ENCODE peak calls at places on chromosomes 3 and 15, in ten cellular contexts. X is stimulated activated CD4-positive, alpha-beta T cell treated with anti-CD3 and anti-CD28 coated beads, TNF-alpha, amount 100 ng/mL, for 1 hour; O is ELR; I is stimulated activated naive CD8-positive, alpha-beta T cell treated with anti-CD3 and anti-CD28 coated beads, Interleukin-15, Interleukin-2, amounts not matched to agents 100 U/mL and 50 U/mL, for 24 hours; V is IMR-90; K is amniotic epithelial cell; L is lower lobe of right lung; N is NCI-H774; T is naive thymus-derived CD8-positive, alpha-beta T cell; Q is progenitor cell of endocrine pancreas. U is an unnamed sample.
A peak's percentile ranks its signal among the peaks of the same experiment; 100 is the strongest.

GRCh38 chr15:89971592-89971997 is 29.5 kb upstream of the ZNF710 start:
- DNase-seq in Q (peak; percentile 45), L (peak; percentile 73), X (peak; percentile 4), V (peak; percentile 52), T (no peak), O (peak; percentile 74), I (peak; percentile 54), N (peak; percentile 14), K (peak; percentile 46), U (peak; percentile 27)

GRCh38 chr3:147383617-147384016 is 22.7 kb downstream of the ZIC4 start:
- DNase-seq in O (peak; percentile 46), I (no peak), X (no peak), N (no peak), Q (no peak), V (no peak), T (no peak), L (no peak), K (no peak), U (no peak)

GRCh38 chr15:50390549-50391264 is 33.5 kb upstream of the USP8 start:
- DNase-seq in T (no peak), I (no peak), X (no peak), K (no peak), Q (no peak), V (no peak), L (no peak), N (no peak), O (no peak), U (no peak)

GRCh38 chr3:124762612-124763011 is 32.4 kb downstream of the UMPS start:
- DNase-seq in V (no peak), O (no peak), K (no peak), N (no peak), T (no peak), I (no peak), Q (no peak), L (no peak), X (no peak), U (no peak)

GRCh38 chr3:53974314-53974713 is 82.7 kb upstream of the SELENOK start:
- DNase-seq in X (no peak), K (no peak), T (no peak), O (no peak), Q (no peak), V (no peak), I (no peak), L (no peak), N (no peak), U (no peak)

GRCh38 chr3:113151475-113152031 is 59.8 kb upstream of the BOC start:
- DNase-seq in L (no peak), K (peak; percentile 28), I (no peak), O (no peak), X (no peak), T (no peak), N (peak; percentile 34), V (no peak), Q (no peak), U (peak; percentile 83)

GRCh38 chr3:183526838-183527420 is 28.6 kb downstream of the KLHL6 start:
- DNase-seq in K (no peak), T (no peak), X (no peak), L (no peak), Q (no peak), V (no peak), O (peak; percentile 27), N (no peak), I (no peak), U (no peak)

GRCh38 chr3:144516029-144516428 is 544.4 kb downstream of the DIPK2A start:
- DNase-seq in L (no peak), Q (no peak), O (no peak), K (peak; percentile 38), N (no peak), T (no peak), X (no peak), I (no peak), V (no peak), U (no peak)

GRCh38 chr15:100771745-100772144 is 107.9 kb upstream of the ALDH1A3 start:
- DNase-seq in V (no peak), K (no peak), O (no peak), I (no peak), X (no peak), N (no peak), Q (no peak), L (no peak), T (no peak), U (no peak)

GRCh38 chr3:169241928-169242751 is 421.4 kb downstream of the MECOM start:
- DNase-seq in Q (peak; percentile 14), O (peak; percentile 56), K (peak; percentile 87), X (no peak), I (no peak), L (peak; percentile 53), N (no peak), V (peak; percentile 59), T (no peak), U (peak; percentile 80)

GRCh38 chr15:98311566-98312188 is 336.7 kb upstream of the IGF1R start:
- DNase-seq in Q (peak; percentile 71), L (peak; percentile 70), X (peak; percentile 48), V (peak; percentile 66), K (peak; percentile 56), O (peak; percentile 67), I (peak; percentile 77), N (peak; percentile 27), T (peak; percentile 44), U (peak; percentile 71)

GRCh38 chr15:77015651-77016320 is 20.9 kb downstream of the PSTPIP1 start:
- DNase-seq in X (no peak), L (no peak), K (no peak), V (no peak), T (no peak), Q (no peak), O (no peak), I (no peak), N (no peak), U (no peak)

GRCh38 chr3:127750226-127751031 is 71.9 kb downstream of the MGLL start:
- DNase-seq in Q (no peak), K (peak; percentile 85), T (no peak), L (no peak), O (peak; percentile 91), V (peak; percentile 94), I (peak; percentile 26), X (no peak), N (no peak), U (peak; percentile 85)

GRCh38 chr3:50089603-50089945 is 855 bp downstream of the RBM5 start:
- DNase-seq in Q (no peak), N (no peak), L (no peak), V (peak; percentile 21), I (no peak), X (peak; percentile 9), T (no peak), O (peak; percentile 43), K (peak; percentile 21), U (peak; percentile 51)

GRCh38 chr3:150132101-150132749 is 161.5 kb upstream of the PFN2 start:
- DNase-seq in L (no peak), Q (no peak), O (peak; percentile 53), K (peak; percentile 22), I (no peak), X (no peak), T (no peak), N (no peak), V (no peak), U (peak; percentile 30)

GRCh38 chr15:69783211-69783610 is 314.5 kb downstream of the TLE3 start:
- DNase-seq in T (no peak), L (no peak), X (no peak), N (no peak), O (no peak), K (no peak), I (no peak), Q (no peak), V (no peak), U (no peak)

GRCh38 chr3:59248976-59249375 is 199.2 kb upstream of the CFAP20DC start:
- DNase-seq in Q (no peak), V (no peak), I (no peak), X (no peak), K (no peak), T (no peak), N (no peak), L (no peak), O (no peak), U (no peak)

GRCh38 chr3:143060906-143061305 is 58.7 kb upstream of the CHST2 start:
- DNase-seq in L (no peak), O (no peak), V (no peak), X (no peak), Q (no peak), I (no peak), T (no peak), K (no peak), N (no peak), U (no peak)

GRCh38 chr15:45763170-45763869 is 128.5 kb downstream of the SQOR start:
- DNase-seq in I (no peak), O (no peak), K (no peak), L (no peak), T (no peak), V (no peak), N (no peak), X (no peak), Q (no peak), U (no peak)

GRCh38 chr3:32002536-32003368 is 21.2 kb downstream of the ZNF860 start:
- DNase-seq in I (no peak), K (no peak), L (peak; percentile 51), X (no peak), T (no peak), O (no peak), N (no peak), Q (no peak), V (no peak), U (peak; percentile 36)

GRCh38 chr3:174857301-174857700 is 1.8 kb upstream of the NAALADL2 start:
- DNase-seq in N (no peak), T (no peak), Q (no peak), O (no peak), X (no peak), K (no peak), L (no peak), I (no peak), V (no peak), U (no peak)

GRCh38 chr3:136621628-136622027 is 130.6 kb downstream of the STAG1 start:
- DNase-seq in K (peak; percentile 85), T (no peak), X (no peak), O (peak; percentile 28), N (no peak), Q (no peak), V (peak; percentile 76), I (no peak), L (no peak), U (no peak)

GRCh38 chr3:107705046-107705445 is 182.3 kb downstream of the BBX start:
- DNase-seq in O (no peak), Q (no peak), X (no peak), V (no peak), I (no peak), T (no peak), N (no peak), L (no peak), K (no peak), U (no peak)

GRCh38 chr3:43256714-43257461 is 29.5 kb upstream of the SNRK start:
- DNase-seq in L (no peak), V (no peak), N (no peak), X (no peak), K (peak; percentile 15), Q (no peak), I (no peak), O (no peak), T (no peak), U (no peak)

GRCh38 chr15:91867581-91868026 is 14.1 kb downstream of the SLCO3A1 start:
- DNase-seq in V (peak; percentile 87), L (peak; percentile 89), T (no peak), X (no peak), N (no peak), I (no peak), O (peak; percentile 53), Q (no peak), K (peak; percentile 10), U (peak; percentile 89)

GRCh38 chr3:42753757-42754156 is 19.3 kb downstream of the CCDC13 start:
- DNase-seq in N (no peak), L (no peak), Q (no peak), X (no peak), O (no peak), T (no peak), I (no peak), K (no peak), V (no peak), U (no peak)

GRCh38 chr15:68051109-68051508 is 3.0 kb upstream of the PIAS1 start:
- DNase-seq in T (no peak), L (no peak), Q (no peak), X (no peak), I (no peak), K (no peak), O (no peak), V (no peak), N (no peak), U (no peak)

U was measured in astrocyte of the spinal cord.